ENCODE peak calls at places on chromosomes 5 and 9, in eight cellular contexts. R, E, F, W, V, X, O and Q are unnamed samples.

GRCh38 chr5:102811962-102812361 is 56.9 kb downstream of the PAM start:
- DNase-seq in R (peak; percentile 69), E (no peak), F (peak; percentile 19), W (peak; percentile 45), V (no peak), X (no peak), O (no peak), Q (no peak)

GRCh38 chr5:173329370-173330150 is 1.3 kb upstream of the STC2 start:
- DNase-seq in R (no peak), E (no peak), F (no peak), W (no peak), V (peak; percentile 40), X (no peak), O (no peak), Q (no peak)

GRCh38 chr9:135343733-135344522 is 135.7 kb upstream of the PPP1R26 start:
- DNase-seq in R (no peak), E (peak; percentile 14), F (peak; percentile 1), W (peak; percentile 8), V (peak; percentile 21), X (peak; percentile 25), O (peak; percentile 8), Q (no peak)

GRCh38 chr5:76689321-76690026 is 26.5 kb upstream of the F2R start:
- DNase-seq in R (peak; percentile 96), E (no peak), F (peak; percentile 75), W (peak; percentile 78), V (no peak), X (no peak), O (no peak), Q (no peak)

GRCh38 chr5:141783599-141784296 is 94.5 kb downstream of the PCDH1 start:
- DNase-seq in R (peak; percentile 49), E (no peak), F (no peak), W (no peak), V (no peak), X (no peak), O (no peak), Q (no peak)

GRCh38 chr9:37540634-37541033 is 35.5 kb downstream of the FBXO10 start:
- DNase-seq in R (peak; percentile 22), E (no peak), F (no peak), W (no peak), V (no peak), X (no peak), O (no peak), Q (no peak)

GRCh38 chr9:126642839-126643238 is 29.1 kb downstream of the LMX1B start:
- DNase-seq in R (no peak), E (no peak), F (no peak), W (no peak), V (no peak), X (no peak), O (no peak), Q (no peak)

GRCh38 chr5:107501965-107502691 is 168.6 kb downstream of the EFNA5 start:
- DNase-seq in R (peak; percentile 61), E (no peak), F (no peak), W (no peak), V (peak; percentile 77), X (no peak), O (no peak), Q (no peak)

GRCh38 chr5:126377444-126377843 is 45.8 kb upstream of the GRAMD2B start:
- DNase-seq in R (no peak), E (no peak), F (no peak), W (no peak), V (no peak), X (no peak), O (no peak), Q (no peak)

GRCh38 chr5:67432601-67433000 is 236.0 kb upstream of the CD180 start:
- DNase-seq in R (no peak), E (no peak), F (no peak), W (no peak), V (no peak), X (no peak), O (no peak), Q (no peak)

GRCh38 chr9:2126331-2126789 is 111.2 kb downstream of the SMARCA2 start:
- DNase-seq in R (no peak), E (no peak), F (no peak), W (peak; percentile 10), V (peak; percentile 10), X (peak; percentile 61), O (no peak), Q (no peak)

GRCh38 chr5:79193643-79194042 is 42.3 kb upstream of the JMY start:
- DNase-seq in R (peak; percentile 85), E (no peak), F (peak; percentile 41), W (peak; percentile 10), V (no peak), X (peak; percentile 41), O (no peak), Q (no peak)

GRCh38 chr5:73938280-73938937 is 312.4 kb downstream of the ARHGEF28 start:
- DNase-seq in R (peak; percentile 99), E (no peak), F (peak; percentile 92), W (peak; percentile 85), V (no peak), X (no peak), O (no peak), Q (no peak)

GRCh38 chr9:110802416-110803035 is 133.9 kb downstream of the MUSK start:
- DNase-seq in R (no peak), E (no peak), F (peak; percentile 48), W (peak; percentile 48), V (no peak), X (no peak), O (no peak), Q (no peak)

GRCh38 chr9:137392232-137393007 is 30.5 kb downstream of the EXD3 start:
- DNase-seq in R (no peak), E (no peak), F (no peak), W (no peak), V (no peak), X (no peak), O (no peak), Q (no peak)

GRCh38 chr9:80881946-80882345 is 807.4 kb downstream of the TLE1 start:
- DNase-seq in R (no peak), E (no peak), F (no peak), W (no peak), V (no peak), X (no peak), O (no peak), Q (no peak)

GRCh38 chr5:157245477-157245876 is 20.4 kb upstream of the CYFIP2 start:
- DNase-seq in R (peak; percentile 36), E (no peak), F (no peak), W (no peak), V (no peak), X (no peak), O (no peak), Q (no peak)

GRCh38 chr5:153960269-153961215 is 78.2 kb downstream of the FAM114A2 start:
- DNase-seq in R (no peak), E (no peak), F (no peak), W (no peak), V (peak; percentile 60), X (no peak), O (no peak), Q (no peak)

GRCh38 chr9:126418608-126419007 is 92.0 kb downstream of the MVB12B start:
- DNase-seq in R (no peak), E (no peak), F (no peak), W (no peak), V (no peak), X (no peak), O (no peak), Q (no peak)

GRCh38 chr9:693460-694390 is 147.8 kb upstream of the DMRT1 start:
- DNase-seq in R (peak; percentile 72), E (no peak), F (peak; percentile 77), W (peak; percentile 63), V (no peak), X (peak; percentile 84), O (no peak), Q (no peak)

GRCh38 chr5:142141463-142141862 is 32.9 kb downstream of the NDFIP1 start:
- DNase-seq in R (no peak), E (no peak), F (no peak), W (no peak), V (no peak), X (no peak), O (no peak), Q (no peak)

GRCh38 chr9:5518061-5518936 is 8.0 kb downstream of the PDCD1LG2 start:
- DNase-seq in R (no peak), E (no peak), F (no peak), W (no peak), V (peak; percentile 54), X (no peak), O (no peak), Q (no peak)

GRCh38 chr5:37086466-37087178 is 162.6 kb downstream of the CPLANE1 start:
- DNase-seq in R (peak; percentile 45), E (no peak), F (peak; percentile 5), W (peak; percentile 34), V (no peak), X (no peak), O (no peak), Q (no peak)

GRCh38 chr9:83920469-83920941 is 727 bp downstream of the KIF27 start:
- DNase-seq in R (peak; percentile 64), E (no peak), F (peak; percentile 16), W (no peak), V (no peak), X (peak; percentile 58), O (no peak), Q (peak; percentile 52)

GRCh38 chr5:22736443-22736842 is 116.7 kb downstream of the CDH12 start:
- DNase-seq in R (no peak), E (no peak), F (no peak), W (no peak), V (no peak), X (no peak), O (no peak), Q (no peak)